ENCODE peak calls at places on chromosomes 6 and 20, in six cellular contexts. C, V, P, S, H and Z are unnamed samples.

GRCh38 chr6:28269492-28269891 is 2.5 kb downstream of the ZSCAN26 start:
- DNase-seq in C (peak), V (no peak), P (no peak), S (peak), H (no peak), Z (peak)

GRCh38 chr20:46173652-46174468 is 55.7 kb downstream of the CD40 start:
- DNase-seq in C (no peak), V (no peak), P (no peak), S (no peak), H (no peak), Z (no peak)

GRCh38 chr20:58407966-58408557 is 19.0 kb downstream of the VAPB start:
- DNase-seq in C (no peak), V (no peak), P (no peak), S (peak), H (no peak), Z (no peak)

GRCh38 chr20:58815448-58815847 is 35.3 kb downstream of the GNAS-AS1 start:
- DNase-seq in C (no peak), V (no peak), P (no peak), S (no peak), H (no peak), Z (no peak)

GRCh38 chr6:23663652-23664051 is 462.4 kb upstream of the NRSN1 start:
- DNase-seq in C (no peak), V (no peak), P (no peak), S (no peak), H (no peak), Z (no peak)

GRCh38 chr20:17796096-17796563 is 96.4 kb downstream of the BANF2 start:
- DNase-seq in C (peak), V (no peak), P (peak), S (peak), H (peak), Z (peak)

GRCh38 chr20:3000852-3001523 is 42.4 kb upstream of the GNRH2 start:
- DNase-seq in C (peak), V (no peak), P (no peak), S (peak), H (peak), Z (peak)

GRCh38 chr20:38201356-38201755 is 36.3 kb upstream of the TGM2 start:
- DNase-seq in C (peak), V (peak), P (peak), S (peak), H (no peak), Z (peak)

GRCh38 chr6:149153100-149153499 is 164.4 kb upstream of the TAB2 start:
- DNase-seq in C (no peak), V (no peak), P (no peak), S (no peak), H (no peak), Z (no peak)

GRCh38 chr6:75449625-75450206 is 43.9 kb downstream of the FILIP1 start:
- DNase-seq in C (peak), V (no peak), P (no peak), S (peak), H (no peak), Z (no peak)

GRCh38 chr6:25278557-25278913 is 639 bp upstream of the CARMIL1 start:
- DNase-seq in C (no peak), V (no peak), P (peak), S (no peak), H (no peak), Z (no peak)

GRCh38 chr20:46741924-46742692 is 32.7 kb downstream of the SLC2A10 start:
- DNase-seq in C (no peak), V (no peak), P (no peak), S (no peak), H (no peak), Z (no peak)

GRCh38 chr6:12709116-12709515 is 7.5 kb upstream of the PHACTR1 start:
- DNase-seq in C (no peak), V (no peak), P (no peak), S (peak), H (no peak), Z (peak)

GRCh38 chr20:32877507-32877906 is 18.8 kb downstream of the EFCAB8 start:
- DNase-seq in C (peak), V (no peak), P (no peak), S (no peak), H (no peak), Z (peak)

GRCh38 chr6:166553563-166554271 is 32.8 kb downstream of the RAMACL start:
- DNase-seq in C (peak), V (no peak), P (no peak), S (peak), H (peak), Z (peak)

GRCh38 chr6:683742-684440 is 9.0 kb downstream of the EXOC2 start:
- DNase-seq in C (peak), V (no peak), P (no peak), S (peak), H (no peak), Z (peak)

GRCh38 chr6:100453701-100454521 is 10.8 kb downstream of the SIM1 start:
- DNase-seq in C (no peak), V (no peak), P (no peak), S (no peak), H (no peak), Z (peak)

GRCh38 chr20:35910254-35910653 is 44.0 kb downstream of the SCAND1 start:
- DNase-seq in C (no peak), V (no peak), P (no peak), S (no peak), H (no peak), Z (no peak)

GRCh38 chr6:44151348-44152108 is 7.1 kb upstream of the CAPN11 start:
- DNase-seq in C (peak), V (peak), P (peak), S (peak), H (peak), Z (peak)

GRCh38 chr6:74574794-74575193 is 631.1 kb downstream of the COL12A1 start:
- DNase-seq in C (peak), V (no peak), P (no peak), S (peak), H (no peak), Z (no peak)

GRCh38 chr6:156791261-156791850 is 14.2 kb downstream of the ARID1B start:
- DNase-seq in C (peak), V (no peak), P (no peak), S (peak), H (no peak), Z (no peak)

GRCh38 chr6:43773050-43773956 is 3.3 kb downstream of the VEGFA start:
- DNase-seq in C (peak), V (peak), P (peak), S (peak), H (peak), Z (no peak)

GRCh38 chr6:288861-289260 is 3.4 kb upstream of the DUSP22 start:
- DNase-seq in C (no peak), V (no peak), P (no peak), S (no peak), H (no peak), Z (no peak)

GRCh38 chr6:10521104-10521808 is at the start of gene GCNT2:
- DNase-seq in C (peak), V (no peak), P (no peak), S (no peak), H (no peak), Z (no peak)

GRCh38 chr6:42929928-42930360 is 664 bp downstream of the CNPY3 start:
- DNase-seq in C (peak), V (no peak), P (peak), S (peak), H (peak), Z (peak)

GRCh38 chr20:52975024-52975732 is 3.0 kb downstream of the TSHZ2 start:
- DNase-seq in C (no peak), V (no peak), P (peak), S (no peak), H (no peak), Z (no peak)

GRCh38 chr20:25273541-25274358 is 25.9 kb downstream of the PYGB start:
- DNase-seq in C (no peak), V (peak), P (peak), S (no peak), H (peak), Z (no peak)

GRCh38 chr20:3896302-3896701 is 7.1 kb downstream of the PANK2 start:
- DNase-seq in C (peak), V (no peak), P (no peak), S (peak), H (no peak), Z (peak)

DNA sequence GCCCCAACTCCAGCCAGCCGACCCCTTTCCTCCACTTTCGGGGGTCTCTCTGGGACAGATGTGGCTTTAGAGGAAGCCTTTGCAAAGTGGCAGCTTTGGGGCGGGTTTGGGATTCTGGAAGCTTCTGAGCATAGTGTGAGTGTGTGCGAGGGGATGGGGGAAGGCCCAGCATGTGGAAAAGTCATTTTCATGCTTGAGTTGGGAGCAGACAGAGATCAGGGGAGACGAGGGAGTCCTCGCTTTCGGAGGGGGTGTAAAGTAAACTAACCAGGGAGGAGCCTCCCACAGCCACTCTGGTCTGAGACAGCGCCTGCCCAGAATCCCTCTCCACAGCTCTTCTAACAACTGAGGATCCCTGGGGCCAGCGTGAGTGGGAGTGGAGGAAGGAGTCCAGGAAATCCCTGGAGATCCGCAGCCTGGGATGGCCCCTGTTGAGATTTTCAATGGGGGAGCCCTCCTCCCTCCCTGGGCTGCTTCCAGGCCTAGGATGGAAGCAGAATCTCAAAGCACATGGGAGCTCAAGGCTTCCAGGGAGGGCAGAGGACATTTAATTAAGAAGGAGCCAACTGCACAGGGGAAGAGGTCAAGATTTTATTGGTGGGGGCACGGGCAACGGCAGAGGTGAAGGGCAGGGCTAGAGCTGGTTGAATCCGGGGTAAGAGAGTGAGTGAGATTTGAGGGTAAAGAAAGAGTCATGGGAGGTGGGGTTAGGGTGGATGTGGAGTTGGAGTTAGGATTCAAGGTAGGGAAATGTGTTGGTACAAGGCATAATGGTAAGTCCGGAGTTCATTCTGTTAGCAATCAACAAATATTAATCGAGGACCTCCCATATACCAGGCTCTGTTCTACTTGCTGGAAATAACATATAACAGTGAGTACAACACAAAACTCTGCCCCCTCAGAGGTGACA is 102.3 kb upstream of the FOXP4 start:
- DNase-seq in C (no peak), V (no peak), P (peak), S (no peak), H (peak), Z (no peak)
- H3K4me3 ChIP-seq in C (no peak), V (no peak), P (no peak), S (no peak), H (no peak), Z (no peak)

DNA sequence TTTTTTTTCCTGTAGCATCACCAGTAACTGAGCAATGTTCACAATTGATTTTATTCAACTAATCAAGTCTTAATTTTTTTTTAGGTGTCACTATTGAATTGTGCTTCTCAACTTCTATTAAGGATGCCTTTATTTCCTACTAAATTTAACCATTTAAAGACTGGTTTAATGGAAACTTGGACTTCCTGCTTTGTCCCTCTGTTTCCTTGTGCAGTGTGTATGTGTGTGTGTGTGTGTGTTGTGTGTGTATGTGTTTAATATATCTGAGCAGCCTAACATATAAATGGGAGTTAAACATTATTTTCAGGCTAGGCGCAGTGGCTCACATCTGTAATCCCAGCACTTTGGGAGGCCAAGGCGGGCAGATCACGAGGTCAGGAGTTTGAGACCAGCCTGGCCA is 1.8 kb downstream of the SERPINB6 start:
- DNase-seq in C (no peak), V (no peak), P (no peak), S (no peak), H (no peak), Z (no peak)
- TF ChIP-seq CTCF in C (no peak), V (no peak), P (no peak), S (no peak), H (no peak), Z (no peak)

DNA sequence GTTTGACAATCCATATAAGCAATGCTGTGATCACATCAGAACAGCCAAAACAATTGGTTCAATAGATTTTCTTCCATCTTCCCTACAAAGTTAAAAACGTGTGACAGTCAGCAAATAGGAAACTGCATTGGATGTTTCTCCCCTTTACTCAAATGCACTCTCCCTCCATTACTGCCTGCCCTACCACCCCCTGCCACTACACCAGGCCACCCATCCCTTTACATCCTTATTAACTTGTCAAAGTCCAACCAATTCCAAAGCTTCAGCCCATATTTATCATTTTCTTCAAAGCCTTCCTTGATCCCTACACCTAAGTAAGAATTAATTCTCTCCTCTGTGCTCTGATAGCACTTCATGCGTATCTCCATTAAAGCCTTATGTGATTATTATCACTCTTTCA is 41.9 kb downstream of the THEMIS start:
- DNase-seq in C (no peak), V (no peak), P (no peak), S (no peak), H (no peak), Z (no peak)
- H3K4me3 ChIP-seq in C (no peak), V (no peak), P (no peak), S (no peak), H (no peak), Z (no peak)

GRCh38 chr20:59955131-59955796 is 3.0 kb upstream of the CDH26 start:
- DNase-seq in C (no peak), V (no peak), P (peak), S (peak), H (no peak), Z (peak)
- TF ChIP-seq CTCF in C (peak), V (peak), P (peak), S (peak), H (peak), Z (peak)

GRCh38 chr6:163062790-163063189 is 335.0 kb downstream of the PACRG start:
- DNase-seq in C (no peak), V (no peak), P (no peak), S (no peak), H (no peak), Z (no peak)

GRCh38 chr6:163066200-163066599 is 338.4 kb downstream of the PACRG start:
- DNase-seq in C (no peak), V (no peak), P (no peak), S (no peak), H (no peak), Z (no peak)
- H3K4me3 ChIP-seq in C (no peak), V (no peak), P (no peak), S (no peak), H (no peak), Z (no peak)

GRCh38 chr6:29926081-29926794 is 16.1 kb upstream of the HLA-A start:
- DNase-seq in C (peak), V (peak), P (no peak), S (peak), H (peak), Z (peak)

GRCh38 chr6:29924731-29925130 is 17.6 kb upstream of the HLA-A start:
- DNase-seq in C (no peak), V (no peak), P (no peak), S (peak), H (no peak), Z (no peak)

GRCh38 chr6:29925341-29926080 is 16.8 kb upstream of the HLA-A start:
- DNase-seq in C (no peak), V (no peak), P (no peak), S (peak), H (peak), Z (no peak)

GRCh38 chr6:29927841-29928388 is 14.4 kb upstream of the HLA-A start:
- DNase-seq in C (no peak), V (no peak), P (no peak), S (no peak), H (no peak), Z (no peak)

DNA sequence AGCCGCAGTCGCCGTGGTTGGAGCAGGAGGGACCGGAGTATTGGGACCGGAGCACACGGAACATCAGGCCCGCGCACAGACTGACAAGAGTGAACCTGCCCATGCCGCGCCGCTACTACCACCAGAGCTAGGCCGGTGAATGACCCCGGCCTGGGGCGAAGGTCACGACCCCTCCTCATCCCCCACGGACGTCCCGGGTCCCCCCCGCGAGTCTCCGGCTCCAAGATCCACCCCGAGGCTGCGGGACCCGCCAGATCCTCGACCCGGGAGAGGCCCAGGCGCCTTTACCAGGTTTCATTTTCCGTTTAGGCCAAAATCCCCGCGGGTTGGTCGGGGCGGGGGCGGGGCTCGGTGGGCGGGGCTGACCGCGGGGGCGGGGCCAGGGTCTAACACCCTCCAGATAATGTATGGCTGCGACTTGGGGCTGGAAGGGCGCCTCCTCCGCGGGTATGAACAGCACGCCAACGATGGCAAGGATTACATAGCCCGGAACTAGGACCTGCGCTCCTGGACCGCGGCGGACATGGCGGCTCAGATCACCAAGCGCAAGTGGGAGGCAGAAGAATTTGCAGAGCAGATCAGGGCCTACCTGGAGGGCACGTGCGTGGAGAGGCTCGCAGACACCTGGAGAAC is 15.4 kb upstream of the HLA-A start:
- DNase-seq in C (peak), V (peak), P (no peak), S (peak), H (peak), Z (peak)
- TF ChIP-seq CTCF in C (no peak), V (no peak), P (no peak), S (no peak), H (no peak), Z (no peak)

DNA sequence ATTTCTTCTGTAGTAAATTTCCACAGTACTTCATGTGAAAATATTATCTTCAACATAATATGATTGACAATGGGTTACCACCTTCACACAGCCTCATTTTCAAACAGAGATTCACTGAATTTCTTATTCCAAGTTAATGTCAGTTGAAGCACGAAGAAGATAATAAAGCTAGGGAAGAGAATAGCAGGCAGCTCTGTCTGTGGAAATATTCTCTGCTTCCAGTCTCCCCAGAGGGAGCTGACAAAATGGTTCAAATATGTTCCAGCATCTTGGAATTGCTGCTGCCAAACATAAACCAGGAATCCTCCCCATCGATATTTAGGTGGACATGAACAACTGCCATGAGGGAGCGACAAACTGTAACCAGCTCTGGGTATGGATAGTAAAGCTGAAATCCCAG is 224.8 kb downstream of the GJA1 start:
- DNase-seq in C (no peak), V (no peak), P (no peak), S (no peak), H (no peak), Z (no peak)
- H3K4me3 ChIP-seq in C (no peak), V (no peak), P (no peak), S (no peak), H (no peak), Z (no peak)